ENCODE peak calls at places on chromosomes 12 and 14, in ten cellular contexts. M, B, Q, R, I, H, K, P, A and V are unnamed samples.

GRCh38 chr14:29321646-29322045 is 555.1 kb downstream of the FOXG1 start:
- DNase-seq in I (peak), A (peak), R (peak), M (no peak), K (no peak), B (no peak), P (no peak), Q (no peak), H (no peak), V (no peak)

GRCh38 chr14:66425402-66425801 is 60.8 kb upstream of the CCDC196 start:
- DNase-seq in M (no peak), R (no peak), K (no peak), Q (no peak), H (no peak), P (no peak), A (no peak), I (no peak), B (no peak), V (no peak)

GRCh38 chr12:17278946-17279345 is 673.0 kb upstream of the LMO3 start:
- DNase-seq in P (no peak), B (no peak), K (no peak), Q (no peak), R (no peak), I (no peak), H (no peak), A (no peak), M (no peak), V (no peak)

GRCh38 chr12:91274886-91275285 is 92.3 kb upstream of the DCN start:
- DNase-seq in B (peak), R (peak), A (peak), H (no peak), Q (no peak), P (no peak), I (peak), M (peak), K (no peak), V (no peak)

GRCh38 chr14:89163237-89163636 is 253.8 kb downstream of the FOXN3 start:
- DNase-seq in Q (no peak), P (no peak), R (no peak), H (no peak), A (no peak), K (no peak), I (no peak), M (no peak), B (no peak), V (no peak)

GRCh38 chr12:96170328-96170727 is 23.8 kb upstream of the ELK3 start:
- DNase-seq in M (no peak), R (no peak), A (no peak), P (no peak), B (no peak), I (no peak), Q (no peak), H (no peak), K (no peak), V (no peak)

GRCh38 chr12:47387991-47388390 is 308.2 kb upstream of the AMIGO2 start:
- DNase-seq in A (no peak), H (no peak), R (peak), M (no peak), B (no peak), P (no peak), Q (no peak), I (no peak), K (no peak), V (no peak)

GRCh38 chr12:123269980-123270379 is 1.7 kb downstream of the CDK2AP1 start:
- DNase-seq in M (no peak), Q (no peak), B (peak), H (no peak), I (no peak), P (no peak), A (no peak), R (no peak), K (no peak), V (no peak)

DNA sequence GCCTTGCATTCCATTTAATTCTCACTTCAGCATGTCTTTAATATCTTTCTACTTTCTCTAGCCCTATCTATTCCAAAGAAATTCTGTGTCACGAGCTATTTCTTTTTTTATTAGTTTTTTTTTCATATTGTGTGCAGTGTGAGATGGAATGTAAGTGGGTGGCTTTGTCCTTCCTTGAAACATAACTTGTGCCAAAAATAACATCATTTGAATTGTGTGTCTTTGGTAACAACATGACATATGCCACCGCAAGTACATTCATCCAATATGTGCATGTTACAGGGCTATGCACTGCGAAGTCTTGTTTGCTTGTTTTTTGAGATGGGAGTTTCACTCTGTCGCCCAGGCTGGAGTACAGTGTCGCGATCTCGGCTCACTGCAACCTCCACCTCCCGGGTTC is 32.8 kb upstream of the NUDT4 start:
- DNase-seq in B (no peak), Q (no peak), I (no peak), R (no peak), P (no peak), M (no peak), A (no peak), K (no peak), H (no peak), V (no peak)
- TF ChIP-seq CTCF in B (no peak), Q (no peak), I (no peak), R (no peak), P (no peak), M (no peak), A (no peak), K (no peak), H (no peak), V (no peak)

DNA sequence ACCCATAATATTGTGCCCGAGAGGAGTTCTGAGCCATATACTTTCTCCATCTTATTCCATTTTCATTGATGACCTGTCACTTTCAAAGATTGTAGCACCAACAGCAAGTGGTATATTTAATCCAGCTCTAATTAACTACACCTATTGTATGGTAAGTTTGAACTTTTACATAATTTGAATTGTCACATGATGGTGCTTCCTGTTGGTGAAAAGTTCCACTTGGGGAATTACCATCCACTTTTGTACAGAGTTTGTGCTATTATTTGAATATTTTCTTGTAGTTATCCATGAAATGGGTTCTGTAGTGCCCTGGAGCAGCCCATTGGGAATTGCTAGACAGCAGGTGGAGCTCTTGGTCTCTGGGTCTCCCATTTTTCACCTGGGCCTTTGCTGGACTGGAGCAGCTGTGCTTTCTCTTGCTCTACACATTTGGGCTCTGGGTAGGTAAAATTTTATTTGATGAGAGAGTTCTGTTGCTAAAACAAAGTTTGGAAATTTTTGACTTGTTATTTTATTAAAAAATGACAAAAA is 3.0 kb downstream of the SMCO3 start:
- DNase-seq in K (peak), B (peak), H (peak), Q (no peak), P (peak), M (no peak), R (no peak), I (no peak), A (peak), V (no peak)
- TF ChIP-seq CTCF in K (no peak), B (peak), H (peak), Q (no peak), P (no peak), M (peak), R (peak), I (peak), A (peak), V (peak)

DNA sequence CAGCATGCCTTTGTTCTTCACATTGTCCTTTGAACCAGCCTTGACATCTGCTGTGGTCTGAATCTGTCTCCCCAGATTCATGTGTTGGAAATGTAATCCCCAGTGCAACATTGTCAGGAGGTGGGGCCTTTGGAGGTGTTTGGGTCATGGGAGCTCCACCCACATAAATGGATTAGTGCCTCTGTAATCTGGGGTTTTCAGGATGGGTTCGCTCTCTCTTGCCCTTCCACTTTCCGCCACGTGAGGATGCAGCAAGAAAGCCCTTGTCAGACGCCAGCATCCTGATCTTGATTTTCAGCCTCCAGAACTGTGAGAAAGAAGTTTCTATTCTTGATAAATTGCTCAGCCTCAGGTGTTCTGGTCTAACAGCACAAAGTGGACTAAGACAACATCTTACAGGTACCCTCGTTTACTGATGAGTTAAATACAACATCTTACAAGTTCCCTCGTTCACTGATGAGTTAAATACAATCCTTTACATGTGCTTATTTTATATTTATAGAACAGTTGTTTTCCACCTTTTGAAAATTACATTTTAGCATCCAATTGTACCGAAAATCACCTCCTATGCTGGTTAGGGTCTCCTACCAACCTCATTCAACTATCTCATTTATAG is 54.4 kb upstream of the RIMBP2 start:
- DNase-seq in B (no peak), A (no peak), H (peak), M (no peak), P (no peak), I (no peak), K (no peak), R (no peak), Q (no peak), V (no peak)
- TF ChIP-seq CTCF in B (no peak), A (no peak), H (peak), M (no peak), P (no peak), I (no peak), K (no peak), R (no peak), Q (no peak), V (no peak)

DNA sequence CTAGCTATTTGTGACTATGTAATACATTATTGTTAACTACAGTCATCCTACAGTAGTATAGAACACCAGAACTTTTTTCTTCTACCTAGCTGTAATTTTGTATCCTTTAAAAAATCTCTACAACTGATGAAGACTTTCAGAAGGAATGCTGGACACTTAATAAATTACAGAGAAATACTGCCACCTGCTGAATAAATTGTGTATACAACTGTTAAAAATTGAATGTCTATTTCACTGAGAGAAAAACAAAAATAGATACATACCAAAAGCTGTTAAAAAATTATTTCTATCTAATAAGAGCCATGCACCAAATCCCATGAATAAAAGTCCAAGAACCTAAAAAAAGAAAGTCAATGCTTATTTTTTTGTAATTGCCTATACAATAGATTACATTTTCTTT is 6.6 kb downstream of the TSPAN19 start:
- DNase-seq in I (no peak), P (no peak), H (no peak), Q (no peak), M (peak), A (peak), R (no peak), B (peak), K (no peak), V (no peak)
- TF ChIP-seq CTCF in I (peak), P (peak), H (peak), Q (peak), M (no peak), A (peak), R (peak), B (peak), K (peak), V (peak)

GRCh38 chr12:98646165-98646764 is 1.2 kb downstream of the APAF1 start:
- DNase-seq in K (no peak), P (no peak), M (no peak), Q (no peak), R (no peak), H (no peak), I (no peak), B (peak), A (peak), V (no peak)
- TF ChIP-seq CTCF in K (no peak), P (no peak), M (no peak), Q (no peak), R (no peak), H (peak), I (no peak), B (peak), A (peak), V (peak)

GRCh38 chr12:131833896-131834641 is 5.9 kb downstream of the MMP17 start:
- DNase-seq in B (peak), H (peak), K (no peak), A (peak), M (no peak), I (no peak), Q (no peak), P (no peak), R (no peak), V (no peak)

GRCh38 chr12:131835616-131836171 is 7.5 kb downstream of the MMP17 start:
- DNase-seq in B (no peak), M (no peak), Q (no peak), H (no peak), P (no peak), A (no peak), R (no peak), K (no peak), I (no peak), V (no peak)

GRCh38 chr12:131834798-131835615 is 6.8 kb downstream of the MMP17 start:
- DNase-seq in K (no peak), M (no peak), B (no peak), H (no peak), R (no peak), A (no peak), P (no peak), Q (no peak), I (no peak), V (no peak)

GRCh38 chr12:131836714-131837397 is 8.7 kb downstream of the MMP17 start:
- DNase-seq in M (no peak), A (no peak), I (no peak), H (no peak), P (no peak), R (no peak), K (no peak), Q (no peak), B (no peak), V (no peak)

DNA sequence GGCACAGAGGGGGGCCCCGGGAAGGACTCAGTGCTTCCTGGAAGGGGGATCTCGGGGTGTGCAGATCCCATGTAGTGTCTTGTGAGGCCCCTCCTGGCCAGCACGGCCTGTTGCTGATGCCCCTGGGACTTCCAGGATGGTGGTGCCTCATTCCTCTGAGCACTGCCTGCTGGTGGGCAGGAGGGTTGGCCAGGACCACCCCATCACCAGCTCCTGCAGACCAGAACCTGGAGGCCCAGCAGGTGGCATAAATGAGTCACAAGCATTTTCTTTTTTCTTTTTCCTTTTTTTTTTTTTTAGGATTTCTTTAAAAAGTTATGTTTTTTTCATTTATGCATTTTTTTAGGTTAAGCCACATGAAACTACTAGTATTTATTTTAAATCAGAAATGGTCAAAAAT is 8.0 kb downstream of the MMP17 start:
- DNase-seq in B (no peak), H (no peak), P (no peak), M (no peak), Q (no peak), I (no peak), K (no peak), R (no peak), A (peak), V (no peak)
- TF ChIP-seq CTCF in B (peak), H (peak), P (no peak), M (peak), Q (no peak), I (peak), K (no peak), R (peak), A (peak), V (peak)

GRCh38 chr14:73757381-73757780 is 43.2 kb upstream of the PNMA1 start:
- DNase-seq in Q (no peak), P (no peak), B (no peak), R (no peak), I (no peak), M (no peak), K (no peak), A (no peak), H (no peak), V (no peak)
- TF ChIP-seq CTCF in Q (no peak), P (no peak), B (no peak), R (no peak), I (no peak), M (no peak), K (no peak), A (no peak), H (no peak), V (no peak)

DNA sequence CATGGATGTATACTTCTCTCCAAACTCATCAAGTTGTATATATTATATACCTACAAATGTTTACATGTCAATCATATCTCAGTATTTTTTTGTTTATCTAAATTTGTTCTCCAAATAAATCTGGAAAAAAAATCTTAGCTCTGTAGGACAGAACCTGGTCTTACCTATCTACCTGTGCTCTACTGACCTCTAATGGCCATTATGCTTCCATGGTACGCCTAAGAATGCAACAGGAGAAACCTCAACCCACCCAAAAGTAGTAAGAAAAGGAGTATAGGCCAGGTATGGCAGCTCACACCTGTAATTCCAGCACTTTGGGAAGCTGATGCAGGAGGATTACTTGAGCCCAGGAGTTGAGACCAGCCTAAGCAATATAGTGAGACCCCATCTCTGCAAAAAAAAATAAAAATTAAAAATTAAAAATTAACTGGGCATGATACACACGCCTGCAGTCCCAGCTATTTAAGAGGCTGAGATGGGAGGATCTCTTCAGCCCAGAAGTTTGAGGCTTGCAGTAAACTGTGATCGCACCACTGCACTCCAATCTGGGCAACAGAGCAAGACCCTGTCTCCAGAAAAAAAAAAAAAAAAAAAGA is 8.7 kb downstream of the OR11H4 start:
- DNase-seq in H (no peak), R (no peak), M (no peak), K (no peak), P (no peak), Q (no peak), B (no peak), I (no peak), A (no peak), V (no peak)
- TF ChIP-seq CTCF in H (peak), R (no peak), M (no peak), K (no peak), P (no peak), Q (no peak), B (peak), I (no peak), A (no peak), V (no peak)

DNA sequence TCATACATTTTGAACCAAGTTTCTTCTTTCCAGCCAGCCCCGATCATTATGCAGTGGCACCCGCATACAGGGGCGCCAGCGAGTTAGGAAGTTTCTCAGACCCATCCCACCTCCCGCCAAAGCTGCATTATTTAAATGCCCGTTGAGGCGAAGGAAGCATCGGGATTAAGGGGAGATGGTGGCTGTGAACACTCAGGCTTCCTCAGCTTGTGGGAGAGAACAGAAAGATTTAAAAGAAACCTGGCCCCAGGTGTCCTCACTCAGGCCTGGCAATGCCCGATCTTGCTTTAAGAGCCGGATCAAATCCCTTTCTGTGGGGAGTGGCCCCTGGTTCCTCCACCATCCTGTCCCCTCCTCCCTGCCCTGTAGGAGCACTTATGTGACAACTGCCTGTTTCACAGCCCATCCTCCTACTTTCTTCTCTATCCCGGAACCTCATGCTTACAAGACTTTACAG is 1108.7 kb downstream of the BCL11B start:
- DNase-seq in M (no peak), R (no peak), I (no peak), H (peak), Q (no peak), K (no peak), A (no peak), P (no peak), B (peak), V (no peak)
- TF ChIP-seq CTCF in M (no peak), R (no peak), I (no peak), H (peak), Q (no peak), K (no peak), A (no peak), P (no peak), B (peak), V (no peak)

DNA sequence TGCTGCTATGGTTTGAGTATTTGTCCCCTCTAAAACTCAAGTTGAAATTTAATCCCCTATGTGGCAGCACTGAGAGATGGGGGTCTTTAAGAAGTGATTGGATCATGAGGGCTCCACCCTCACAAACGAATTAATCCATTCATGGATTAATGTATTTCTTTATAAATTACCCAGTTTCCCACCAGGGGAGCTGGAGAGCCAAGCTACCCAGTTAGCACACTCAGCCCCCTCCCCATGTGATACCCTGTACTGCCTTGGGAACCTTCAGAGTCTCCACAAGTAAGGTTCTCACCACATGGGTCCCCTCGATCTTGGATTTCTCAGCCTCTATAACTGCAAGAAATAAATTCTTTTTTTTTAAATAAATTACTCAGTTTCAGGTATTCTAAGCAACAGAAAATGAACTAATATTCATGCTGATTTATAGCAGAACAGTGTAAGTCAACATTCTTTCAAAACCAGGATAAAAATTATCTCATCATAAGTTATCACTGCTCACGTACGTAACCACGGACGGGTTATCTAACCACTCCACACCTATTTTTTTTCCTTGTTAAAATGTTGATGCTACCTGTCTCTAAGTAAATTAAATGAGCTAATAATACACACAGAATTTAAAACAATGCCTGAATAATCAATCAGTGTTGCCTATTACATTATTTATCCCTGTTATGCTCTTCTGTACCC is 3.6 kb downstream of the NAP1L1 start:
- DNase-seq in P (peak), H (peak), I (no peak), K (peak), B (peak), Q (no peak), R (no peak), M (no peak), A (no peak), V (no peak)
- TF ChIP-seq CTCF in P (no peak), H (peak), I (peak), K (no peak), B (peak), Q (no peak), R (no peak), M (no peak), A (peak), V (peak)